ENCODE peak calls at places on chromosomes 6 and 20, in eight cellular contexts. Z is activated CD8-positive, alpha-beta memory T cell treated with anti-CD3 and anti-CD28 coated beads for 24 hours; R is HFF-Myc; J is memory B cell; O is colonic mucosa; Q is activated CD8-positive, alpha-beta T cell treated with anti-CD3 and anti-CD28 coated beads, Interleukin-2, amount 10 ng/mL, durations not matched to agents 7 days and 5 days; F is retinal pigment epithelial cell; M is foreskin fibroblast. G is an unnamed sample.

GRCh38 chr20:62516345-62516744 is 40.5 kb upstream of the GATA5 start:
- DNase-seq in F (no peak), O (no peak), J (no peak), Z (no peak), M (no peak), R (no peak), Q (no peak), G (peak)

GRCh38 chr20:15045246-15045645 is 707.8 kb upstream of the FLRT3 start:
- DNase-seq in O (no peak), R (no peak), Q (no peak), Z (no peak), J (no peak), M (peak), F (peak), G (no peak)

GRCh38 chr6:65546894-65547293 is 160.1 kb downstream of the EYS start:
- DNase-seq in Q (no peak), F (no peak), R (no peak), Z (no peak), O (no peak), M (no peak), J (no peak), G (no peak)

GRCh38 chr6:109606362-109606761 is 84.6 kb downstream of the AK9 start:
- DNase-seq in F (no peak), Z (no peak), M (no peak), R (no peak), J (no peak), Q (no peak), O (no peak), G (no peak)

GRCh38 chr20:33442136-33443005 is 1.2 kb downstream of the SNTA1 start:
- DNase-seq in J (no peak), O (no peak), F (no peak), Z (peak), Q (peak), R (no peak), M (no peak), G (no peak)

GRCh38 chr6:152368761-152369624 is 268.2 kb downstream of the SYNE1 start:
- DNase-seq in O (peak), R (no peak), J (no peak), Z (no peak), Q (no peak), M (no peak), F (no peak), G (no peak)

GRCh38 chr20:62665153-62665754 is 23.0 kb downstream of the SLCO4A1 start:
- DNase-seq in R (no peak), O (no peak), J (no peak), Z (no peak), F (no peak), M (no peak), Q (no peak), G (no peak)

GRCh38 chr6:126374372-126374771 is 34.5 kb downstream of the CENPW start:
- DNase-seq in R (no peak), F (no peak), Q (no peak), Z (no peak), J (no peak), O (no peak), M (no peak), G (no peak)

GRCh38 chr6:84652356-84653026 is 111.9 kb downstream of the TBX18 start:
- DNase-seq in O (no peak), M (peak), J (no peak), F (peak), Q (no peak), Z (no peak), R (peak), G (no peak)

GRCh38 chr6:99151634-99152344 is 197.7 kb downstream of the FAXC start:
- DNase-seq in R (peak), M (no peak), O (peak), Z (peak), Q (peak), F (no peak), J (no peak), G (peak)

GRCh38 chr6:13760948-13761347 is 49.3 kb upstream of the RANBP9 start:
- DNase-seq in F (no peak), R (no peak), J (no peak), O (no peak), M (peak), Q (no peak), Z (no peak), G (no peak)

GRCh38 chr6:31815025-31815838 is at the start of the genes HSPA1A and HSPA1L:
- DNase-seq in Q (peak), R (peak), J (peak), Z (peak), O (peak), F (peak), M (peak), G (peak)

GRCh38 chr6:158773581-158774449 is 45.4 kb downstream of the EZR start:
- DNase-seq in R (no peak), O (peak), J (no peak), Z (no peak), M (no peak), Q (no peak), F (no peak), G (no peak)

GRCh38 chr20:48503166-48503815 is 324.5 kb downstream of the PREX1 start:
- DNase-seq in J (no peak), F (no peak), R (no peak), M (no peak), O (no peak), Z (no peak), Q (no peak), G (no peak)

GRCh38 chr6:164039954-164040375 is 625.4 kb downstream of the QKI start:
- DNase-seq in Z (peak), Q (peak), J (peak), F (no peak), R (no peak), O (peak), M (no peak), G (no peak)

GRCh38 chr6:9482030-9482731 is 932.7 kb downstream of the TFAP2A start:
- DNase-seq in Z (no peak), J (no peak), Q (no peak), O (no peak), M (peak), R (peak), F (peak), G (no peak)

GRCh38 chr6:149859368-149859767 is 4.8 kb downstream of the LRP11 start:
- DNase-seq in R (no peak), M (no peak), Q (no peak), Z (no peak), F (no peak), O (no peak), J (no peak), G (no peak)

GRCh38 chr20:17874271-17875105 is 94.1 kb downstream of the SNX5 start:
- DNase-seq in O (no peak), Z (no peak), M (no peak), Q (no peak), R (no peak), F (no peak), J (no peak), G (no peak)

GRCh38 chr6:91449539-91449938 is 862.7 kb upstream of the MAP3K7 start:
- DNase-seq in O (no peak), F (no peak), Q (no peak), M (no peak), J (no peak), Z (no peak), R (no peak), G (no peak)

GRCh38 chr6:37868447-37868825 is 48.9 kb downstream of the ZFAND3 start:
- DNase-seq in R (no peak), F (no peak), O (no peak), Z (no peak), M (no peak), J (no peak), Q (no peak), G (no peak)

GRCh38 chr20:3707508-3707899 is 4.9 kb downstream of the SIGLEC1 start:
- DNase-seq in M (no peak), J (no peak), O (no peak), Q (no peak), F (no peak), Z (no peak), R (no peak), G (no peak)

GRCh38 chr6:125791151-125791819 is 525 bp downstream of the NCOA7 start:
- DNase-seq in J (peak), Z (peak), Q (peak), O (peak), F (no peak), R (no peak), M (no peak), G (peak)

GRCh38 chr6:4270001-4270400 is 134.6 kb upstream of the ECI2 start:
- DNase-seq in Q (no peak), J (no peak), F (no peak), Z (no peak), R (no peak), M (no peak), O (no peak), G (no peak)

GRCh38 chr20:34753706-34754461 is 49.7 kb downstream of the TP53INP2 start:
- DNase-seq in Q (no peak), Z (no peak), F (peak), O (no peak), M (peak), R (no peak), J (no peak), G (no peak)

GRCh38 chr20:9949563-9949962 is 85.2 kb upstream of the ANKEF1 start:
- DNase-seq in Q (no peak), O (no peak), Z (no peak), R (no peak), F (peak), J (no peak), M (no peak), G (no peak)

GRCh38 chr6:34616230-34616591 is 60.1 kb upstream of the SPDEF start:
- DNase-seq in F (no peak), J (no peak), R (no peak), Z (no peak), O (no peak), M (no peak), Q (no peak), G (no peak)

GRCh38 chr6:81572020-81572419 is 180.5 kb downstream of the TENT5A start:
- DNase-seq in F (no peak), J (no peak), O (no peak), Z (no peak), Q (no peak), M (no peak), R (no peak), G (no peak)

GRCh38 chr20:36641506-36641843 is 4.5 kb downstream of the SLA2 start:
- DNase-seq in O (no peak), J (no peak), Z (no peak), M (no peak), R (no peak), F (no peak), Q (no peak), G (no peak)

GRCh38 chr6:77173472-77174074 is 289.7 kb downstream of the HTR1B start:
- DNase-seq in M (no peak), Q (no peak), R (no peak), Z (no peak), J (no peak), O (no peak), F (no peak), G (peak)

GRCh38 chr20:57633945-57634491 is 13.8 kb upstream of the ZBP1 start:
- DNase-seq in O (no peak), R (no peak), Q (peak), Z (no peak), M (no peak), J (no peak), F (no peak), G (no peak)

G was measured in BE2C.